ENCODE peak calls at places on chromosomes 3 and 15, in five cellular contexts. D is left cardiac atrium, Z is NCI-H1694, Q is heart right ventricle, Y is uterus. M is an unnamed sample.

GRCh38 chr3:169362261-169362660 is 301.3 kb downstream of the MECOM start:
- DNase-seq in Y (no peak), Z (peak), D (peak), Q (no peak), M (no peak)

GRCh38 chr15:64596701-64597468 is 136.5 kb downstream of the ZNF609 start:
- DNase-seq in Z (peak), D (no peak), Q (no peak), Y (peak), M (no peak)

GRCh38 chr3:146133436-146133835 is 27.5 kb downstream of the PLOD2 start:
- DNase-seq in Z (no peak), D (no peak), Y (no peak), Q (no peak), M (no peak)

GRCh38 chr15:71686221-71687050 is 123.9 kb upstream of the NR2E3 start:
- DNase-seq in D (no peak), Y (no peak), Q (no peak), Z (no peak), M (no peak)

GRCh38 chr3:35296533-35296932 is 342.8 kb upstream of the ARPP21 start:
- DNase-seq in Y (no peak), Z (no peak), D (no peak), Q (no peak), M (no peak)

GRCh38 chr3:166071-166470 is 30.5 kb upstream of the CHL1 start:
- DNase-seq in Z (no peak), Q (no peak), Y (no peak), D (no peak), M (no peak)

GRCh38 chr3:50625879-50626182 is 8.9 kb downstream of the MAPKAPK3 start:
- DNase-seq in D (no peak), Y (no peak), Q (no peak), Z (no peak), M (no peak)

GRCh38 chr3:31294430-31295149 is 238.1 kb upstream of the STT3B start:
- DNase-seq in Z (no peak), Q (no peak), Y (no peak), D (no peak), M (no peak)

GRCh38 chr15:50797926-50798325 is 32.4 kb upstream of the SPPL2A start:
- DNase-seq in D (no peak), Y (no peak), Z (no peak), Q (no peak), M (peak)

GRCh38 chr3:33467786-33468185 is 27.6 kb upstream of the UBP1 start:
- DNase-seq in Y (no peak), Z (no peak), Q (no peak), D (no peak), M (no peak)

GRCh38 chr15:90141646-90142045 is 39.4 kb upstream of the IDH2 start:
- DNase-seq in Q (no peak), Y (no peak), D (no peak), Z (no peak), M (no peak)

GRCh38 chr15:99474981-99475753 is 90.6 kb upstream of the MEF2A start:
- DNase-seq in Y (no peak), Q (peak), Z (no peak), D (peak), M (no peak)

GRCh38 chr15:61383421-61383820 is 154.3 kb upstream of the RORA start:
- DNase-seq in D (no peak), Z (no peak), Q (no peak), Y (no peak), M (no peak)

GRCh38 chr3:17466028-17466427 is 276.4 kb downstream of the TBC1D5 start:
- DNase-seq in Q (no peak), Z (no peak), Y (no peak), D (no peak), M (no peak)

GRCh38 chr3:72539856-72540255 is 308.4 kb downstream of the SHQ1 start:
- DNase-seq in Z (no peak), Y (no peak), Q (no peak), D (no peak), M (no peak)

GRCh38 chr3:169173636-169174035 is 489.9 kb downstream of the MECOM start:
- DNase-seq in Q (no peak), Y (no peak), Z (no peak), D (no peak), M (no peak)

GRCh38 chr3:103662591-103662990 is 1227.8 kb downstream of the ZPLD1 start:
- DNase-seq in D (no peak), Z (no peak), Q (no peak), Y (no peak), M (no peak)

GRCh38 chr15:69893863-69894262 is 203.9 kb downstream of the TLE3 start:
- DNase-seq in Q (peak), Z (no peak), D (peak), Y (peak), M (no peak)

GRCh38 chr3:197736010-197736490 is 654 bp downstream of the RUBCN start:
- DNase-seq in Z (no peak), Q (no peak), Y (no peak), D (no peak), M (no peak)

GRCh38 chr3:29827756-29828155 is 546.9 kb downstream of the RBMS3 start:
- DNase-seq in Q (no peak), Z (no peak), Y (no peak), D (no peak), M (no peak)

GRCh38 chr3:30770387-30770786 is 124.1 kb downstream of the GADL1 start:
- DNase-seq in Z (no peak), Y (peak), Q (no peak), D (peak), M (peak)

GRCh38 chr15:38746211-38746610 is 181.6 kb upstream of the RASGRP1 start:
- DNase-seq in Z (no peak), D (no peak), Y (no peak), Q (no peak), M (no peak)